ENCODE peak calls at places on chromosomes 2 and 18, in five cellular contexts. W, X, G, Y and Z are unnamed samples. For H3K27me3, the result is how much of the 10 kb centered on the place peaks cover.

GRCh38 chr2:239178954-239179353 is 221.9 kb downstream of the HDAC4 start:
- DNase-seq in W (no peak), X (no peak), G (peak), Y (no peak), Z (no peak)

GRCh38 chr2:110979834-110980612 is 140.7 kb upstream of the BCL2L11 start:
- DNase-seq in W (no peak), X (no peak), G (no peak), Y (no peak), Z (no peak)

GRCh38 chr2:207113403-207113802 is 52.3 kb downstream of the KLF7 start:
- DNase-seq in W (no peak), X (no peak), G (no peak), Y (no peak), Z (no peak)

GRCh38 chr18:51614033-51614432 is 416.6 kb upstream of the MEX3C start:
- DNase-seq in W (no peak), X (no peak), G (no peak), Y (no peak), Z (no peak)

GRCh38 chr18:4510709-4511108 is 55.6 kb upstream of the DLGAP1 start:
- DNase-seq in W (no peak), X (no peak), G (no peak), Y (no peak), Z (peak)

GRCh38 chr2:24832526-24832925 is 39.3 kb downstream of the CENPO start:
- DNase-seq in W (no peak), X (no peak), G (peak), Y (no peak), Z (no peak)

GRCh38 chr2:120762341-120763061 is 26.8 kb downstream of the GLI2 start:
- DNase-seq in W (no peak), X (no peak), G (peak), Y (no peak), Z (no peak)

GRCh38 chr2:204127238-204127637 is 190.7 kb downstream of the ICOS start:
- DNase-seq in W (no peak), X (no peak), G (no peak), Y (no peak), Z (no peak)

GRCh38 chr18:49055787-49056186 is 105.0 kb upstream of the SMAD7 start:
- DNase-seq in W (peak), X (no peak), G (peak), Y (no peak), Z (peak)

GRCh38 chr2:186976329-186976728 is 127.4 kb upstream of the ZSWIM2 start:
- DNase-seq in W (no peak), X (no peak), G (no peak), Y (no peak), Z (no peak)

GRCh38 chr2:209441541-209441940 is 17.7 kb downstream of the MAP2 start:
- DNase-seq in W (no peak), X (no peak), G (no peak), Y (no peak), Z (no peak)

GRCh38 chr2:231680992-231681852 is 27.1 kb upstream of the PTMA start:
- DNase-seq in W (peak), X (no peak), G (peak), Y (no peak), Z (peak)

GRCh38 chr2:69997296-69998184 is 36.1 kb upstream of the ASPRV1 start:
- DNase-seq in W (peak), X (no peak), G (no peak), Y (no peak), Z (no peak)

GRCh38 chr18:681985-682384 is 24.5 kb downstream of the TYMS start:
- DNase-seq in W (no peak), X (no peak), G (no peak), Y (peak), Z (no peak)

GRCh38 chr2:43114210-43114609 is 112.2 kb downstream of the ZFP36L2 start:
- DNase-seq in W (peak), X (no peak), G (peak), Y (no peak), Z (no peak)

GRCh38 chr18:79720359-79720733 is 40.7 kb downstream of the CTDP1 start:
- DNase-seq in W (no peak), X (no peak), G (no peak), Y (no peak), Z (no peak)

GRCh38 chr18:46916551-46917107 is 678 bp downstream of the PIAS2 start:
- DNase-seq in W (peak), X (peak), G (no peak), Y (no peak), Z (no peak)

GRCh38 chr2:190572251-190572650 is 37.7 kb upstream of the NEMP2 start:
- DNase-seq in W (no peak), X (no peak), G (no peak), Y (no peak), Z (no peak)

GRCh38 chr2:47346669-47347068 is 56.3 kb upstream of the MSH2 start:
- DNase-seq in W (no peak), X (no peak), G (no peak), Y (no peak), Z (no peak)

GRCh38 chr2:210480079-210480478 is 3.5 kb upstream of the LANCL1 start:
- DNase-seq in W (no peak), X (no peak), G (no peak), Y (no peak), Z (no peak)

GRCh38 chr18:41391616-41392610 is 563.1 kb upstream of the PIK3C3 start:
- DNase-seq in W (peak), X (no peak), G (no peak), Y (no peak), Z (peak)

GRCh38 chr2:229431331-229431954 is 160.4 kb upstream of the PID1 start:
- DNase-seq in W (peak), X (no peak), G (no peak), Y (no peak), Z (no peak)

GRCh38 chr2:168522446-168522845 is 66.4 kb downstream of the CERS6 start:
- DNase-seq in W (no peak), X (no peak), G (no peak), Y (no peak), Z (no peak)

GRCh38 chr2:232511336-232511863 is 8.8 kb upstream of the PRSS56 start:
- DNase-seq in W (no peak), X (no peak), G (no peak), Y (no peak), Z (no peak)

GRCh38 chr2:218047532-218048230 is 21.4 kb upstream of the RUFY4 start:
- DNase-seq in W (no peak), X (no peak), G (no peak), Y (no peak), Z (no peak)

GRCh38 chr2:217892560-217892959 is 110.2 kb downstream of the TNS1 start:
- DNase-seq in W (no peak), X (no peak), G (no peak), Y (no peak), Z (no peak)

GRCh38 chr2:65204461-65205230 is 23.0 kb upstream of the ACTR2 start:
- DNase-seq in W (no peak), X (no peak), G (no peak), Y (no peak), Z (no peak)

GRCh38 chr18:22347624-22348511 is 69.8 kb downstream of the CTAGE1 start:
- DNase-seq in W (peak), X (no peak), G (no peak), Y (peak), Z (no peak)

DNA sequence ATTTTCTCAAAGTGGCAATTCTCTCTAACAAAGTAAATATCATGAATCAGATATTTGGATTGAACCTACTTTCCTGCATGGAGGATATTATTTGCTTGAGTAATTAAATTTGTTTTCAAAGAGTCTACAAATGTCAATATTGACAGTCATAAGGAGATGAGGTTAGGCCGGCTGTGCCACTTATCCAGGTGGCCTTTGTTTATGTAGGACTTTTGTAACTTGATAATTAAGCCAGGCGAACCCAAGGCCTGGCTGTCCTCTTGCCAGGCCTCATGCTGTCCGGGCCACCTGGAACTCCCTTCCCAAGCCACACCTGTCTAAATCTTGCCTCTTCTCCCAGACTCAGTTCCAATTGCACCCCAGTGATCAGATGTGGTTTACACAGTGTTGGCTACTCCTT is 255.2 kb downstream of the ACKR3 start:
- DNase-seq in W (no peak), X (no peak), G (no peak), Y (no peak), Z (no peak)
- H3K27me3 ChIP-seq in W (under half), X (under half), G (under half), Y (under half), Z (under half)

DNA sequence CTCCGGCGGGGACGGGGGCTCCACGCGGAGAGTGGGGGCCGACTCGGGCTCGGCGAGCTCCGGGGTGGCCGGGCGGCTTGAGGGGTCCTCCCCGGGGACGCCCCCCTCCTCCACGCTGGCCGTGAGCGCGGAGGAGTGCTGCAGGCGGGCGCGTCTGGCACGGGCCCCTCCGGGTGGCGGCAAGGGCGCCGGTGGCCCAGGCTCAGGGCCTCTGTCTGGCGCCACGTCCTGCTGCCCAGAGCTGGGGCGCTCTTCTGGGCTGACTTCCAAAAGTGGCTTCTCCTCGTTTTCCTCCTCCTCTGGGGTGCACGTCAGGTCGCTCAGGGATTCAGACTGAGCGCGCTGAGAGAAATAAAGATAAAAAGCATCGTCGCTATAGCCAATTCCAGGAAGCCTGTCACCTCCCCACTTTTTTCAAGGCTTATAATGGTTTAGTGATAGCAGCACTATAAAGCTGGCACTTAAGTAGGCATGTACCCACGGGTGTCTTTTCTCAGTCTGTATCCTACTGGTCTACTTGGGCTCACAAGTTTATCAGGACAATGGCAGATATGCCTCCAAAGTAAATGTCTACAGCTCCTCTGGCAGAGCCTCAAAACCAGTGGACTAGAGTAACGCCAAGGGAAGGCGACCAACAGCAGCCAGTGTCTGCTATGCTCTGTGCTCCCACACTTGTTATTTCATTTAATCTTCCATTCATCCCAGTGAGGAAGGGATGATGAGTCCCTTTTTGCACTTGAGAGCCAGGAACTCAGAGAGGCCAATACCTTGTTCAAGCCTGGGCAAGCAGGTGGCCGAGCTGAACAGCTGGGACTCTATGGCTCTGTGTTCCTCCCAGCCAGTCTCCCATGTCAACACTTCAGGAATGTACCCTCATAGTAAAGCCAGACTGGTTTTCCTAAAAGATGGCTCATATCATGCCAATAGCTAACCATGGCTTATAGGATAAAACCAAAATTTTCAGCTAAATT is 92.5 kb upstream of the MGAT4A start:
- DNase-seq in W (no peak), X (no peak), G (no peak), Y (no peak), Z (no peak)
- H3K4me3 ChIP-seq in W (no peak), X (peak), G (peak), Y (peak), Z (no peak)

GRCh38 chr2:56177420-56178220 is 6.2 kb upstream of the CCDC85A start:
- DNase-seq in W (no peak), X (no peak), G (no peak), Y (no peak), Z (no peak)
- H3K27me3 ChIP-seq in W (under half), X (under half), G (under half), Y (under half), Z (under half)

GRCh38 chr18:62725896-62726295 is 10.6 kb downstream of the PHLPP1 start:
- DNase-seq in W (no peak), X (no peak), G (no peak), Y (no peak), Z (no peak)
- H3K4me3 ChIP-seq in W (no peak), X (no peak), G (no peak), Y (no peak), Z (no peak)

GRCh38 chr18:54999016-54999415 is 39.8 kb upstream of the CCDC68 start:
- DNase-seq in W (no peak), X (no peak), G (no peak), Y (no peak), Z (no peak)
- H3K27me3 ChIP-seq in W (under half), X (under half), G (under half), Y (under half), Z (under half)